ENCODE peak calls at places on chromosomes 6 and 20, in five cellular contexts. A, F, R, Q and N are unnamed samples.

GRCh38 chr20:51411867-51412266 is 130.7 kb downstream of the NFATC2 start:
- DNase-seq in A (peak; percentile 56), F (no peak), R (no peak), Q (no peak), N (no peak)

GRCh38 chr20:57748601-57749130 is 38.9 kb upstream of the PMEPA1 start:
- DNase-seq in A (peak; percentile 96), F (peak; percentile 55), R (peak; percentile 41), Q (peak; percentile 97), N (peak; percentile 84)

GRCh38 chr6:43699564-43700186 is 12.1 kb upstream of the MRPS18A start:
- DNase-seq in A (no peak), F (peak; percentile 74), R (no peak), Q (peak; percentile 58), N (no peak)

GRCh38 chr6:41768545-41769308 is 11.0 kb downstream of the FRS3 start:
- DNase-seq in A (peak; percentile 41), F (peak; percentile 73), R (no peak), Q (peak; percentile 12), N (peak; percentile 68)

GRCh38 chr6:43812850-43813584 is 43.0 kb downstream of the VEGFA start:
- DNase-seq in A (no peak), F (peak; percentile 68), R (no peak), Q (no peak), N (peak; percentile 81)

GRCh38 chr20:62587757-62588402 is 54.4 kb upstream of the SLCO4A1 start:
- DNase-seq in A (no peak), F (no peak), R (no peak), Q (no peak), N (no peak)

GRCh38 chr6:130240232-130240631 is 17.5 kb upstream of the SAMD3 start:
- DNase-seq in A (no peak), F (no peak), R (no peak), Q (no peak), N (no peak)

GRCh38 chr20:9422335-9422734 is 92.1 kb upstream of the LAMP5 start:
- DNase-seq in A (no peak), F (no peak), R (no peak), Q (no peak), N (no peak)

GRCh38 chr6:131231103-131231502 is 95.8 kb downstream of the AKAP7 start:
- DNase-seq in A (no peak), F (no peak), R (no peak), Q (no peak), N (no peak)

GRCh38 chr6:105601541-105602174 is 198.8 kb upstream of the PREP start:
- DNase-seq in A (no peak), F (peak; percentile 50), R (no peak), Q (peak; percentile 98), N (peak; percentile 62)

GRCh38 chr6:108656834-108657233 is 96.1 kb downstream of the FOXO3 start:
- DNase-seq in A (no peak), F (no peak), R (no peak), Q (no peak), N (no peak)
- H3K4me3 ChIP-seq in A (peak overlapping the region; percentile 3), F (peak overlapping the region; percentile 7), R (no peak overlapping the region), Q (no peak overlapping the region), N (peak overlapping the region; percentile 25)

GRCh38 chr6:147117009-147117408 is 87.2 kb upstream of the STXBP5 start:
- DNase-seq in A (no peak), F (no peak), R (no peak), Q (no peak), N (no peak)
- H3K27ac ChIP-seq in A (no peak overlapping the region), F (no peak overlapping the region), R (no peak overlapping the region), Q (no peak overlapping the region), N (no peak overlapping the region)

DNA sequence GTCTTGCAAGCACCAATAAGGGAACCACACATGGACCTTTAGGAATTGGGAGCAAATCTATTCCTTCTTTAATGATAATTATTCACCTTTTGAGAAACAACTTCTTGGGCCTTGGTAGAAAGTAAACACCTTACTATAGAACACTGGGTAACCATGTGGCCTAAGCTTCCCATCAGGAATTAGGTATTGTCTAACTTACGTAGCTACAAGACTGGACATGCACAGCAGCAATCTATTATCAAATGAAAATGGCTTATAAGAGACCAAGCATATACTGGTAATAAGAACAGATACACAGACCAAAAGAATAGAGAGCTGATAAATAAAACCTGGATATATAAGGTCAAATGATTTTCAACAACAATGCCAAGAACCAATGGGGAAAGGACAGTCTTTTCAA is 16.8 kb downstream of the TCP11 start:
- DNase-seq in A (no peak), F (no peak), R (no peak), Q (no peak), N (no peak)
- H3K4me3 ChIP-seq in A (no peak overlapping the region), F (no peak overlapping the region), R (no peak overlapping the region), Q (no peak overlapping the region), N (no peak overlapping the region)

GRCh38 chr6:169501128-169501527 is 200.7 kb downstream of the WDR27 start:
- DNase-seq in A (peak; percentile 26), F (no peak), R (no peak), Q (no peak), N (no peak)

GRCh38 chr6:169502445-169502844 is 199.4 kb downstream of the WDR27 start:
- DNase-seq in A (no peak), F (no peak), R (no peak), Q (no peak), N (no peak)

GRCh38 chr6:169500688-169501087 is 201.1 kb downstream of the WDR27 start:
- DNase-seq in A (no peak), F (no peak), R (no peak), Q (no peak), N (no peak)

GRCh38 chr6:169501777-169502313 is 200.0 kb downstream of the WDR27 start:
- DNase-seq in A (peak; percentile 12), F (no peak), R (no peak), Q (no peak), N (no peak)

GRCh38 chr6:169503556-169503955 is 198.3 kb downstream of the WDR27 start:
- DNase-seq in A (no peak), F (no peak), R (no peak), Q (no peak), N (no peak)
- H3K27ac ChIP-seq in A (no peak overlapping the region), F (no peak overlapping the region), R (no peak overlapping the region), Q (no peak overlapping the region), N (no peak overlapping the region)

GRCh38 chr6:21111399-21111725 is 482.2 kb upstream of the SOX4 start:
- DNase-seq in A (no peak), F (peak; percentile 26), R (no peak), Q (peak; percentile 22), N (no peak)
- H3K4me3 ChIP-seq in A (no peak overlapping the region), F (no peak overlapping the region), R (no peak overlapping the region), Q (no peak overlapping the region), N (no peak overlapping the region)